ENCODE peak calls at places on chromosomes 4 and X, in eight cellular contexts. One of them, this sample, is unnamed.

GRCh38 chrX:2485460-2485753 is 15.4 kb downstream of the DHRSX start:
- DNase-seq in stimulated activated CD8-positive, alpha-beta memory T cell treated with anti-CD3 and anti-CD28 coated beads, Interleukin-2, amount 100 ng/mL, for 48 hours: no peak
- DNase-seq in stimulated activated CD4-positive, alpha-beta T cell treated with anti-CD3 and anti-CD28 coated beads, Interleukin-12 subunit alpha, Interleukin-12 subunit beta, amount 100 ng/mL, for 48 hours: no peak
- DNase-seq in stomach: no peak
- DNase-seq in activated naive CD4-positive, alpha-beta T cell treated with anti-CD3 and anti-CD28 coated beads, Interleukin-2, amount 50 U/mL, for 72 hours: no peak
- DNase-seq in WERI-Rb-1: no peak
- DNase-seq in kidney glomerular epithelial cell: no peak
- DNase-seq in mesendoderm: no peak
- DNase-seq in this sample: no peak

GRCh38 chr4:33218238-33218637 is 2498.1 kb downstream of the PCDH7 start:
- DNase-seq in stimulated activated CD8-positive, alpha-beta memory T cell treated with anti-CD3 and anti-CD28 coated beads, Interleukin-2, amount 100 ng/mL, for 48 hours: no peak
- DNase-seq in stimulated activated CD4-positive, alpha-beta T cell treated with anti-CD3 and anti-CD28 coated beads, Interleukin-12 subunit alpha, Interleukin-12 subunit beta, amount 100 ng/mL, for 48 hours: no peak
- DNase-seq in stomach: no peak
- DNase-seq in activated naive CD4-positive, alpha-beta T cell treated with anti-CD3 and anti-CD28 coated beads, Interleukin-2, amount 50 U/mL, for 72 hours: no peak
- DNase-seq in WERI-Rb-1: no peak
- DNase-seq in kidney glomerular epithelial cell: no peak
- DNase-seq in mesendoderm: no peak
- DNase-seq in this sample: no peak

GRCh38 chr4:86529450-86529849 is 64.7 kb upstream of the PTPN13 start:
- DNase-seq in stimulated activated CD8-positive, alpha-beta memory T cell treated with anti-CD3 and anti-CD28 coated beads, Interleukin-2, amount 100 ng/mL, for 48 hours: no peak
- DNase-seq in stimulated activated CD4-positive, alpha-beta T cell treated with anti-CD3 and anti-CD28 coated beads, Interleukin-12 subunit alpha, Interleukin-12 subunit beta, amount 100 ng/mL, for 48 hours: no peak
- DNase-seq in stomach: no peak
- DNase-seq in activated naive CD4-positive, alpha-beta T cell treated with anti-CD3 and anti-CD28 coated beads, Interleukin-2, amount 50 U/mL, for 72 hours: no peak
- DNase-seq in WERI-Rb-1: no peak
- DNase-seq in kidney glomerular epithelial cell: no peak
- DNase-seq in mesendoderm: no peak
- DNase-seq in this sample: no peak

GRCh38 chrX:112259375-112259774 is 176.8 kb upstream of the TRPC5 start:
- DNase-seq in stimulated activated CD8-positive, alpha-beta memory T cell treated with anti-CD3 and anti-CD28 coated beads, Interleukin-2, amount 100 ng/mL, for 48 hours: no peak
- DNase-seq in stimulated activated CD4-positive, alpha-beta T cell treated with anti-CD3 and anti-CD28 coated beads, Interleukin-12 subunit alpha, Interleukin-12 subunit beta, amount 100 ng/mL, for 48 hours: no peak
- DNase-seq in stomach: no peak
- DNase-seq in activated naive CD4-positive, alpha-beta T cell treated with anti-CD3 and anti-CD28 coated beads, Interleukin-2, amount 50 U/mL, for 72 hours: no peak
- DNase-seq in WERI-Rb-1: no peak
- DNase-seq in kidney glomerular epithelial cell: no peak
- DNase-seq in mesendoderm: no peak
- DNase-seq in this sample: no peak

GRCh38 chr4:156942991-156943390 is 28.6 kb downstream of the PDGFC start:
- DNase-seq in stimulated activated CD8-positive, alpha-beta memory T cell treated with anti-CD3 and anti-CD28 coated beads, Interleukin-2, amount 100 ng/mL, for 48 hours: no peak
- DNase-seq in stimulated activated CD4-positive, alpha-beta T cell treated with anti-CD3 and anti-CD28 coated beads, Interleukin-12 subunit alpha, Interleukin-12 subunit beta, amount 100 ng/mL, for 48 hours: no peak
- DNase-seq in stomach: no peak
- DNase-seq in activated naive CD4-positive, alpha-beta T cell treated with anti-CD3 and anti-CD28 coated beads, Interleukin-2, amount 50 U/mL, for 72 hours: no peak
- DNase-seq in WERI-Rb-1: peak; percentile 22
- DNase-seq in kidney glomerular epithelial cell: no peak
- DNase-seq in mesendoderm: no peak
- DNase-seq in this sample: no peak

GRCh38 chr4:1459081-1459480 is 52.8 kb upstream of the NKX1-1 start:
- DNase-seq in stimulated activated CD8-positive, alpha-beta memory T cell treated with anti-CD3 and anti-CD28 coated beads, Interleukin-2, amount 100 ng/mL, for 48 hours: no peak
- DNase-seq in stimulated activated CD4-positive, alpha-beta T cell treated with anti-CD3 and anti-CD28 coated beads, Interleukin-12 subunit alpha, Interleukin-12 subunit beta, amount 100 ng/mL, for 48 hours: no peak
- DNase-seq in stomach: peak; percentile 1
- DNase-seq in activated naive CD4-positive, alpha-beta T cell treated with anti-CD3 and anti-CD28 coated beads, Interleukin-2, amount 50 U/mL, for 72 hours: no peak
- DNase-seq in WERI-Rb-1: no peak
- DNase-seq in kidney glomerular epithelial cell: no peak
- DNase-seq in mesendoderm: no peak
- DNase-seq in this sample: no peak

GRCh38 chrX:104564921-104565703 is 887 bp upstream of the IL1RAPL2 start:
- DNase-seq in stimulated activated CD8-positive, alpha-beta memory T cell treated with anti-CD3 and anti-CD28 coated beads, Interleukin-2, amount 100 ng/mL, for 48 hours: no peak
- DNase-seq in stimulated activated CD4-positive, alpha-beta T cell treated with anti-CD3 and anti-CD28 coated beads, Interleukin-12 subunit alpha, Interleukin-12 subunit beta, amount 100 ng/mL, for 48 hours: no peak
- DNase-seq in stomach: no peak
- DNase-seq in activated naive CD4-positive, alpha-beta T cell treated with anti-CD3 and anti-CD28 coated beads, Interleukin-2, amount 50 U/mL, for 72 hours: no peak
- DNase-seq in WERI-Rb-1: no peak
- DNase-seq in kidney glomerular epithelial cell: no peak
- DNase-seq in mesendoderm: no peak
- DNase-seq in this sample: no peak

GRCh38 chr4:168856312-168856711 is 153.7 kb downstream of the CBR4 start:
- DNase-seq in stimulated activated CD8-positive, alpha-beta memory T cell treated with anti-CD3 and anti-CD28 coated beads, Interleukin-2, amount 100 ng/mL, for 48 hours: no peak
- DNase-seq in stimulated activated CD4-positive, alpha-beta T cell treated with anti-CD3 and anti-CD28 coated beads, Interleukin-12 subunit alpha, Interleukin-12 subunit beta, amount 100 ng/mL, for 48 hours: no peak
- DNase-seq in stomach: no peak
- DNase-seq in activated naive CD4-positive, alpha-beta T cell treated with anti-CD3 and anti-CD28 coated beads, Interleukin-2, amount 50 U/mL, for 72 hours: no peak
- DNase-seq in WERI-Rb-1: no peak
- DNase-seq in kidney glomerular epithelial cell: peak; percentile 35
- DNase-seq in mesendoderm: no peak
- DNase-seq in this sample: no peak

GRCh38 chr4:67545199-67545995 is at the start of gene CENPC:
- DNase-seq in stimulated activated CD8-positive, alpha-beta memory T cell treated with anti-CD3 and anti-CD28 coated beads, Interleukin-2, amount 100 ng/mL, for 48 hours: peak; percentile 90
- DNase-seq in stimulated activated CD4-positive, alpha-beta T cell treated with anti-CD3 and anti-CD28 coated beads, Interleukin-12 subunit alpha, Interleukin-12 subunit beta, amount 100 ng/mL, for 48 hours: peak; percentile 88
- DNase-seq in stomach: peak; percentile 96
- DNase-seq in activated naive CD4-positive, alpha-beta T cell treated with anti-CD3 and anti-CD28 coated beads, Interleukin-2, amount 50 U/mL, for 72 hours: peak; percentile 90
- DNase-seq in WERI-Rb-1: peak; percentile 98
- DNase-seq in kidney glomerular epithelial cell: peak; percentile 99
- DNase-seq in mesendoderm: peak; percentile 99
- DNase-seq in this sample: peak; percentile 99

GRCh38 chrX:135520022-135520552 is 373 bp upstream of the INTS6L start:
- DNase-seq in stimulated activated CD8-positive, alpha-beta memory T cell treated with anti-CD3 and anti-CD28 coated beads, Interleukin-2, amount 100 ng/mL, for 48 hours: no peak
- DNase-seq in stimulated activated CD4-positive, alpha-beta T cell treated with anti-CD3 and anti-CD28 coated beads, Interleukin-12 subunit alpha, Interleukin-12 subunit beta, amount 100 ng/mL, for 48 hours: no peak
- DNase-seq in stomach: no peak
- DNase-seq in activated naive CD4-positive, alpha-beta T cell treated with anti-CD3 and anti-CD28 coated beads, Interleukin-2, amount 50 U/mL, for 72 hours: no peak
- DNase-seq in WERI-Rb-1: no peak
- DNase-seq in kidney glomerular epithelial cell: no peak
- DNase-seq in mesendoderm: peak; percentile 50
- DNase-seq in this sample: no peak

GRCh38 chr4:147969573-147969972 is 237.7 kb downstream of the ARHGAP10 start:
- DNase-seq in stimulated activated CD8-positive, alpha-beta memory T cell treated with anti-CD3 and anti-CD28 coated beads, Interleukin-2, amount 100 ng/mL, for 48 hours: no peak
- DNase-seq in stimulated activated CD4-positive, alpha-beta T cell treated with anti-CD3 and anti-CD28 coated beads, Interleukin-12 subunit alpha, Interleukin-12 subunit beta, amount 100 ng/mL, for 48 hours: no peak
- DNase-seq in stomach: no peak
- DNase-seq in activated naive CD4-positive, alpha-beta T cell treated with anti-CD3 and anti-CD28 coated beads, Interleukin-2, amount 50 U/mL, for 72 hours: no peak
- DNase-seq in WERI-Rb-1: no peak
- DNase-seq in kidney glomerular epithelial cell: no peak
- DNase-seq in mesendoderm: no peak
- DNase-seq in this sample: no peak

GRCh38 chrX:11461181-11462001 is 168.2 kb downstream of the AMELX start:
- DNase-seq in stimulated activated CD8-positive, alpha-beta memory T cell treated with anti-CD3 and anti-CD28 coated beads, Interleukin-2, amount 100 ng/mL, for 48 hours: no peak
- DNase-seq in stimulated activated CD4-positive, alpha-beta T cell treated with anti-CD3 and anti-CD28 coated beads, Interleukin-12 subunit alpha, Interleukin-12 subunit beta, amount 100 ng/mL, for 48 hours: no peak
- DNase-seq in stomach: no peak
- DNase-seq in activated naive CD4-positive, alpha-beta T cell treated with anti-CD3 and anti-CD28 coated beads, Interleukin-2, amount 50 U/mL, for 72 hours: no peak
- DNase-seq in WERI-Rb-1: no peak
- DNase-seq in kidney glomerular epithelial cell: no peak
- DNase-seq in mesendoderm: no peak
- DNase-seq in this sample: no peak

GRCh38 chr4:38860788-38861424 is 4.3 kb upstream of the TLR6 start:
- DNase-seq in stimulated activated CD8-positive, alpha-beta memory T cell treated with anti-CD3 and anti-CD28 coated beads, Interleukin-2, amount 100 ng/mL, for 48 hours: peak; percentile 41
- DNase-seq in stimulated activated CD4-positive, alpha-beta T cell treated with anti-CD3 and anti-CD28 coated beads, Interleukin-12 subunit alpha, Interleukin-12 subunit beta, amount 100 ng/mL, for 48 hours: peak; percentile 64
- DNase-seq in stomach: peak; percentile 55
- DNase-seq in activated naive CD4-positive, alpha-beta T cell treated with anti-CD3 and anti-CD28 coated beads, Interleukin-2, amount 50 U/mL, for 72 hours: peak; percentile 71
- DNase-seq in WERI-Rb-1: peak; percentile 79
- DNase-seq in kidney glomerular epithelial cell: no peak
- DNase-seq in mesendoderm: peak; percentile 80
- DNase-seq in this sample: peak; percentile 60

GRCh38 chr4:119587796-119588195 is 40.8 kb downstream of the PDE5A start:
- DNase-seq in stimulated activated CD8-positive, alpha-beta memory T cell treated with anti-CD3 and anti-CD28 coated beads, Interleukin-2, amount 100 ng/mL, for 48 hours: no peak
- DNase-seq in stimulated activated CD4-positive, alpha-beta T cell treated with anti-CD3 and anti-CD28 coated beads, Interleukin-12 subunit alpha, Interleukin-12 subunit beta, amount 100 ng/mL, for 48 hours: no peak
- DNase-seq in stomach: no peak
- DNase-seq in activated naive CD4-positive, alpha-beta T cell treated with anti-CD3 and anti-CD28 coated beads, Interleukin-2, amount 50 U/mL, for 72 hours: no peak
- DNase-seq in WERI-Rb-1: no peak
- DNase-seq in kidney glomerular epithelial cell: no peak
- DNase-seq in mesendoderm: peak; percentile 25
- DNase-seq in this sample: no peak

GRCh38 chr4:123250843-123251242 is 145.8 kb upstream of the SPRY1 start:
- DNase-seq in stimulated activated CD8-positive, alpha-beta memory T cell treated with anti-CD3 and anti-CD28 coated beads, Interleukin-2, amount 100 ng/mL, for 48 hours: no peak
- DNase-seq in stimulated activated CD4-positive, alpha-beta T cell treated with anti-CD3 and anti-CD28 coated beads, Interleukin-12 subunit alpha, Interleukin-12 subunit beta, amount 100 ng/mL, for 48 hours: no peak
- DNase-seq in stomach: no peak
- DNase-seq in activated naive CD4-positive, alpha-beta T cell treated with anti-CD3 and anti-CD28 coated beads, Interleukin-2, amount 50 U/mL, for 72 hours: no peak
- DNase-seq in WERI-Rb-1: no peak
- DNase-seq in kidney glomerular epithelial cell: no peak
- DNase-seq in mesendoderm: no peak
- DNase-seq in this sample: peak; percentile 15

GRCh38 chrX:40683245-40683644 is 35.9 kb upstream of the CXorf38 start:
- DNase-seq in stimulated activated CD8-positive, alpha-beta memory T cell treated with anti-CD3 and anti-CD28 coated beads, Interleukin-2, amount 100 ng/mL, for 48 hours: no peak
- DNase-seq in stimulated activated CD4-positive, alpha-beta T cell treated with anti-CD3 and anti-CD28 coated beads, Interleukin-12 subunit alpha, Interleukin-12 subunit beta, amount 100 ng/mL, for 48 hours: no peak
- DNase-seq in stomach: no peak
- DNase-seq in activated naive CD4-positive, alpha-beta T cell treated with anti-CD3 and anti-CD28 coated beads, Interleukin-2, amount 50 U/mL, for 72 hours: no peak
- DNase-seq in WERI-Rb-1: no peak
- DNase-seq in kidney glomerular epithelial cell: peak; percentile 4
- DNase-seq in mesendoderm: no peak
- DNase-seq in this sample: no peak

GRCh38 chr4:184347251-184348239 is 126.8 kb downstream of the IRF2 start:
- DNase-seq in stimulated activated CD8-positive, alpha-beta memory T cell treated with anti-CD3 and anti-CD28 coated beads, Interleukin-2, amount 100 ng/mL, for 48 hours: no peak
- DNase-seq in stimulated activated CD4-positive, alpha-beta T cell treated with anti-CD3 and anti-CD28 coated beads, Interleukin-12 subunit alpha, Interleukin-12 subunit beta, amount 100 ng/mL, for 48 hours: no peak
- DNase-seq in stomach: peak; percentile 80
- DNase-seq in activated naive CD4-positive, alpha-beta T cell treated with anti-CD3 and anti-CD28 coated beads, Interleukin-2, amount 50 U/mL, for 72 hours: no peak
- DNase-seq in WERI-Rb-1: no peak
- DNase-seq in kidney glomerular epithelial cell: peak; percentile 1
- DNase-seq in mesendoderm: peak; percentile 93
- DNase-seq in this sample: peak; percentile 67

GRCh38 chrX:38561951-38562719 is 793 bp downstream of the TSPAN7 start:
- DNase-seq in stimulated activated CD8-positive, alpha-beta memory T cell treated with anti-CD3 and anti-CD28 coated beads, Interleukin-2, amount 100 ng/mL, for 48 hours: no peak
- DNase-seq in stimulated activated CD4-positive, alpha-beta T cell treated with anti-CD3 and anti-CD28 coated beads, Interleukin-12 subunit alpha, Interleukin-12 subunit beta, amount 100 ng/mL, for 48 hours: no peak
- DNase-seq in stomach: no peak
- DNase-seq in activated naive CD4-positive, alpha-beta T cell treated with anti-CD3 and anti-CD28 coated beads, Interleukin-2, amount 50 U/mL, for 72 hours: peak; percentile 2
- DNase-seq in WERI-Rb-1: peak; percentile 29
- DNase-seq in kidney glomerular epithelial cell: no peak
- DNase-seq in mesendoderm: peak; percentile 39
- DNase-seq in this sample: peak; percentile 23

GRCh38 chr4:95585016-95585695 is 36.4 kb upstream of the UNC5C start:
- DNase-seq in stimulated activated CD8-positive, alpha-beta memory T cell treated with anti-CD3 and anti-CD28 coated beads, Interleukin-2, amount 100 ng/mL, for 48 hours: no peak
- DNase-seq in stimulated activated CD4-positive, alpha-beta T cell treated with anti-CD3 and anti-CD28 coated beads, Interleukin-12 subunit alpha, Interleukin-12 subunit beta, amount 100 ng/mL, for 48 hours: no peak
- DNase-seq in stomach: no peak
- DNase-seq in activated naive CD4-positive, alpha-beta T cell treated with anti-CD3 and anti-CD28 coated beads, Interleukin-2, amount 50 U/mL, for 72 hours: no peak
- DNase-seq in WERI-Rb-1: no peak
- DNase-seq in kidney glomerular epithelial cell: no peak
- DNase-seq in mesendoderm: no peak
- DNase-seq in this sample: no peak

GRCh38 chrX:130728208-130728607 is 174.8 kb downstream of the ENOX2 start:
- DNase-seq in stimulated activated CD8-positive, alpha-beta memory T cell treated with anti-CD3 and anti-CD28 coated beads, Interleukin-2, amount 100 ng/mL, for 48 hours: no peak
- DNase-seq in stimulated activated CD4-positive, alpha-beta T cell treated with anti-CD3 and anti-CD28 coated beads, Interleukin-12 subunit alpha, Interleukin-12 subunit beta, amount 100 ng/mL, for 48 hours: no peak
- DNase-seq in stomach: no peak
- DNase-seq in activated naive CD4-positive, alpha-beta T cell treated with anti-CD3 and anti-CD28 coated beads, Interleukin-2, amount 50 U/mL, for 72 hours: no peak
- DNase-seq in WERI-Rb-1: no peak
- DNase-seq in kidney glomerular epithelial cell: no peak
- DNase-seq in mesendoderm: no peak
- DNase-seq in this sample: no peak